ENCODE peak calls at places on chromosomes 6 and 20, in five cellular contexts. I is H1, M is NT2/D1, V is HepG2, C is GM12878. X is an unnamed sample.

GRCh38 chr6:14121936-14122344 is 4.4 kb downstream of the CD83 start:
- DNase-seq in I (no peak), M (no peak), V (no peak), C (peak), X (no peak)

GRCh38 chr20:15594296-15594695 is 979.0 kb downstream of the KIF16B start:
- DNase-seq in I (no peak), M (no peak), V (no peak), C (no peak), X (no peak)

GRCh38 chr20:8933391-8933807 is 135.5 kb upstream of the PLCB4 start:
- DNase-seq in I (no peak), M (no peak), V (no peak), C (no peak), X (no peak)

GRCh38 chr6:104526383-104526782 is 333.3 kb downstream of the HACE1 start:
- DNase-seq in I (no peak), M (no peak), V (peak), C (no peak), X (no peak)

GRCh38 chr20:22925613-22925983 is 109.5 kb upstream of the SSTR4 start:
- DNase-seq in I (no peak), M (no peak), V (no peak), C (no peak), X (no peak)

GRCh38 chr6:105179244-105180065 is at the start of gene POPDC3:
- DNase-seq in I (peak), M (peak), V (no peak), C (no peak), X (peak)

GRCh38 chr20:57615472-57615855 is 4.8 kb downstream of the ZBP1 start:
- DNase-seq in I (peak), M (no peak), V (no peak), C (no peak), X (no peak)

GRCh38 chr20:50478162-50479036 is 31.8 kb upstream of the PTPN1 start:
- DNase-seq in I (peak), M (peak), V (peak), C (no peak), X (peak)

GRCh38 chr20:57398231-57398821 is 7.1 kb downstream of the RBM38 start:
- DNase-seq in I (no peak), M (no peak), V (no peak), C (peak), X (no peak)

GRCh38 chr6:490251-491037 is 98.9 kb downstream of the IRF4 start:
- DNase-seq in I (no peak), M (no peak), V (no peak), C (peak), X (no peak)

GRCh38 chr20:50568549-50568942 is 58.4 kb downstream of the PTPN1 start:
- DNase-seq in I (no peak), M (no peak), V (no peak), C (no peak), X (no peak)

GRCh38 chr6:167850792-167851191 is 24.1 kb downstream of the AFDN start:
- DNase-seq in I (no peak), M (no peak), V (no peak), C (no peak), X (no peak)

GRCh38 chr20:1324598-1325172 is 4.3 kb downstream of the SDCBP2 start:
- DNase-seq in I (peak), M (no peak), V (no peak), C (no peak), X (no peak)

GRCh38 chr6:109877028-109877726 is 100.9 kb upstream of the GPR6 start:
- DNase-seq in I (no peak), M (no peak), V (no peak), C (no peak), X (no peak)

GRCh38 chr20:62141397-62142251 is 1.6 kb downstream of the PSMA7 start:
- DNase-seq in I (no peak), M (no peak), V (peak), C (no peak), X (peak)

GRCh38 chr20:2800590-2801458 is at the start of gene CPXM1:
- DNase-seq in I (peak), M (peak), V (peak), C (no peak), X (no peak)

GRCh38 chr6:291148-291696 is 1.1 kb upstream of the DUSP22 start:
- DNase-seq in I (peak), M (no peak), V (no peak), C (no peak), X (no peak)

GRCh38 chr20:32983459-32984112 is 20.6 kb downstream of the SUN5 start:
- DNase-seq in I (no peak), M (no peak), V (no peak), C (no peak), X (no peak)

GRCh38 chr6:137776786-137777185 is 90.3 kb upstream of the TNFAIP3 start:
- DNase-seq in I (no peak), M (no peak), V (no peak), C (no peak), X (no peak)

GRCh38 chr6:155347800-155348199 is 33.5 kb upstream of the TFB1M start:
- DNase-seq in I (no peak), M (no peak), V (no peak), C (no peak), X (no peak)

GRCh38 chr6:37516076-37516919 is 16.6 kb upstream of the CCDC167 start:
- DNase-seq in I (no peak), M (no peak), V (peak), C (peak), X (no peak)

GRCh38 chr6:32462609-32463008 is 22.9 kb downstream of the HLA-DRA start:
- DNase-seq in I (no peak), M (no peak), V (no peak), C (peak), X (no peak)
- TF ChIP-seq SUZ12 in I (no peak), M (no peak), V (no peak), C (no peak), X (no peak)

DNA sequence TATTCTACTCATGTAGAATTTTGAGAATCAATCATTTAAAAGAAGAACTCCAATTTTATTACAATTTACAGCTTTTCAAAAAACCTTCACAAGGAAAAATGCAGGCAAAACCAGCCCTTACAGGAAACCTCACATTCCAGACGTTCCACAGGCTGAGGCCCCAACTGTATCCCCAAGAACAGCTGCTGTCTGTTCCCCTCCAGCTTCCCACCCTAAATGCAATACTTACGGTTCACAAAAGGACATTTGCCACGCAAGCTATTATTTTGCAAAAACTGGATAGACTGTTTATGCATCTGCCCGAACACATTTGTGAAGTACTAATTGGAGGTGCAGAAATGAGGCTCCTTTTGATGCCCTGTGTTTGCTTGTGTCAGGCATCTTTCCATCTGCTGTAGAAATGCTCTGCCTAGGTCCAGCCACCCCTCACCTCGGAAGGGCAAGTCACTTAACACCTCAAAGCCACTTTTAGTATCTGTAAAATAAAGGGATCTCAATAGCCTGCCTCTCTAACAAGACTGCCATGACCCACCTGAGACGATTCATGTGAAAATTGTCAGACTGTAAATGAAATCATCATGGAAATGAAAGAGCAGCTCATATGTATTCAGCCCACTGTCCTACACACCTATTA is 26.5 kb downstream of the PDE10A start:
- DNase-seq in I (no peak), M (no peak), V (no peak), C (no peak), X (no peak)
- TF ChIP-seq SUZ12 in I (no peak), M (no peak), V (no peak), C (no peak), X (no peak)

GRCh38 chr6:117272032-117272866 is 6.9 kb downstream of the VGLL2 start:
- DNase-seq in I (no peak), M (no peak), V (no peak), C (no peak), X (no peak)
- TF ChIP-seq SUZ12 in I (peak), M (no peak), V (no peak), C (no peak), X (no peak)

DNA sequence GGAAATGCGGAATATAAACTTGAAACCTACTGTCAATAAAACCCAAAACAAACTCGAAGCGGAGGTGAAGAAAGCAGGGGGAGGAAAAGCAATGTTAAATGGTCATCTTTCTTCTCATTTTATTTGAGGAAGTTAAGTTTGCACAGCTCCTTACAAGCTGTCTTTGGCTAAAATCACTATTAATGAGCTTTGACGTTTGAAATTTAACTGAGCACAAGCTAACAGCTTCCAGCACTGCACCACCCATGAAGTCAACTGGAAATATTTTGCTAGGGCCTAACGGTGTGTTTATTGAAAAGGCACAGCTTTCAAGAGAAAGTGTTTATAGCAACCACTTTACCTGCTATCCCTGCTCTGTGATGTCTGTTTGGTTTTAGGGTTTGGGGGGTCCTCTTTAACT is 103.8 kb downstream of the PKHD1 start:
- DNase-seq in I (no peak), M (no peak), V (no peak), C (no peak), X (no peak)
- TF ChIP-seq SUZ12 in I (no peak), M (no peak), V (no peak), C (no peak), X (no peak)

DNA sequence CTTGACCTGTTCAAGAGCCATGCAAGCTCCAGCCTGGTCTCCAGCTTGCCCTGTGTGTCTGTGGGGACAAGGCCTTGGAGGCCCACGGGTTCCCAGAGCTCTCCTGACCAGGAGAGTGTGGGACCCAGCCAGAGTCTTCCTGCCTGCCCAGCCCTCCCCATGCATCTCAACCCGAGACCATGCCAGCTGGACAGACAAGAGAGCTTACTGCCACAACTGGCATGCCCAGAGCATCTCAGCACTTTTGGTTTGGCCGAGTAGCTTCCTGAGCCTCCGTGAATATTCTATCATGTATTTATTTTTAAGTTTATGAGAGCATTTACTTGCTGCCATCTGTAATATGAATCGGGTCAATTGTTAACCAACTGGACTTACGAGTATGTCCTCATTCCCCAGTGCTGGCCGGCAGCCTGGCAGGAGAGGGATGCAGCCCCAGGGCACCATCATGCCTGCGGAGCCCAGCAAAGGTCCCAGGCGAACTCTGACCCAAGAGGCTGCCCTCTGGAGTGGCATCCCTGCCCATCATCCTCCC is 14.9 kb downstream of the IP6K3 start:
- DNase-seq in I (no peak), M (no peak), V (no peak), C (no peak), X (no peak)
- TF ChIP-seq SUZ12 in I (no peak), M (no peak), V (no peak), C (no peak), X (no peak)

GRCh38 chr6:139538366-139538765 is 163.9 kb upstream of the CITED2 start:
- DNase-seq in I (no peak), M (no peak), V (no peak), C (no peak), X (no peak)
- TF ChIP-seq SUZ12 in I (no peak), M (no peak), V (no peak), C (no peak), X (no peak)

X was measured in HEK293T.